ENCODE peak calls at places on chromosomes 16 and 17, in seven cellular contexts. V is kidney epithelial cell; X is psoas muscle; J is suprapubic skin; I is GM04504; H is stimulated activated CD4-positive, alpha-beta T cell treated with anti-CD3 and anti-CD28 coated beads, TNF-alpha, amount 100 ng/mL, for 24 hours; R is ovary. T is an unnamed sample.

GRCh38 chr16:68406458-68407041 is 41.8 kb downstream of the SMPD3 start:
- DNase-seq in V (peak), X (no peak), J (no peak), I (peak), H (no peak), R (no peak), T (no peak)

GRCh38 chr17:63041722-63042121 is 75.7 kb downstream of the TANC2 start:
- DNase-seq in V (no peak), X (no peak), J (no peak), I (no peak), H (no peak), R (no peak), T (no peak)

GRCh38 chr17:79930077-79930785 is 91.0 kb upstream of the CBX4 start:
- DNase-seq in V (no peak), X (no peak), J (no peak), I (no peak), H (no peak), R (no peak), T (no peak)

GRCh38 chr17:77772461-77772897 is 186.0 kb upstream of the TNRC6C start:
- DNase-seq in V (no peak), X (peak), J (no peak), I (no peak), H (peak), R (no peak), T (peak)

GRCh38 chr17:57988301-57989010 is 402 bp upstream of the VEZF1 start:
- DNase-seq in V (no peak), X (peak), J (peak), I (no peak), H (peak), R (peak), T (peak)

GRCh38 chr16:58116529-58116928 is 12.7 kb downstream of the CFAP20 start:
- DNase-seq in V (no peak), X (no peak), J (no peak), I (no peak), H (no peak), R (no peak), T (no peak)

GRCh38 chr16:88601313-88602036 is 31.3 kb downstream of the ZC3H18 start:
- DNase-seq in V (no peak), X (no peak), J (no peak), I (no peak), H (no peak), R (no peak), T (no peak)

GRCh38 chr17:79395046-79395445 is 215.8 kb downstream of the RBFOX3 start:
- DNase-seq in V (no peak), X (no peak), J (no peak), I (no peak), H (no peak), R (no peak), T (no peak)

GRCh38 chr16:87464691-87465300 is 28.0 kb downstream of the ZCCHC14 start:
- DNase-seq in V (peak), X (peak), J (peak), I (peak), H (peak), R (peak), T (peak)

GRCh38 chr16:84795338-84796053 is 24.3 kb upstream of the CRISPLD2 start:
- DNase-seq in V (peak), X (peak), J (peak), I (peak), H (no peak), R (peak), T (peak)

GRCh38 chr16:55039511-55039910 is 108.8 kb downstream of the IRX5 start:
- DNase-seq in V (no peak), X (no peak), J (no peak), I (no peak), H (no peak), R (no peak), T (no peak)

GRCh38 chr17:2723997-2724782 is 12.6 kb upstream of the CLUH start:
- DNase-seq in V (no peak), X (peak), J (peak), I (no peak), H (no peak), R (no peak), T (no peak)

GRCh38 chr16:1048442-1049112 is 24.0 kb upstream of the SSTR5 start:
- DNase-seq in V (no peak), X (peak), J (no peak), I (no peak), H (no peak), R (no peak), T (no peak)

GRCh38 chr16:14436410-14436955 is 193.6 kb downstream of the PARN start:
- DNase-seq in V (no peak), X (peak), J (no peak), I (no peak), H (no peak), R (no peak), T (no peak)

GRCh38 chr17:47789611-47790520 is 31.7 kb downstream of the OSBPL7 start:
- DNase-seq in V (no peak), X (peak), J (no peak), I (no peak), H (peak), R (no peak), T (no peak)

GRCh38 chr16:51116353-51116752 is 34.7 kb downstream of the SALL1 start:
- DNase-seq in V (no peak), X (no peak), J (no peak), I (no peak), H (no peak), R (no peak), T (no peak)

GRCh38 chr17:43839670-43840101 is 6.7 kb upstream of the MPP3 start:
- DNase-seq in V (no peak), X (no peak), J (no peak), I (no peak), H (no peak), R (no peak), T (no peak)

GRCh38 chr17:41539071-41539492 is 11.0 kb upstream of the KRT19 start:
- DNase-seq in V (no peak), X (no peak), J (peak), I (no peak), H (no peak), R (no peak), T (no peak)

GRCh38 chr17:63066158-63066808 is 100.2 kb downstream of the TANC2 start:
- DNase-seq in V (no peak), X (no peak), J (no peak), I (no peak), H (no peak), R (no peak), T (no peak)

GRCh38 chr16:24070851-24071250 is 185.3 kb upstream of the CACNG3 start:
- DNase-seq in V (no peak), X (no peak), J (no peak), I (peak), H (peak), R (no peak), T (no peak)

GRCh38 chr16:1779741-1780676 is 2.4 kb downstream of the SPSB3 start:
- DNase-seq in V (no peak), X (peak), J (no peak), I (no peak), H (no peak), R (peak), T (no peak)

GRCh38 chr17:64398330-64398729 is 7.7 kb upstream of the PECAM1 start:
- DNase-seq in V (no peak), X (no peak), J (no peak), I (no peak), H (no peak), R (no peak), T (no peak)

GRCh38 chr16:56670640-56670934 is 973 bp downstream of the MT1H start:
- DNase-seq in V (no peak), X (no peak), J (no peak), I (no peak), H (no peak), R (no peak), T (no peak)

GRCh38 chr17:80844418-80844990 is 147.1 kb upstream of the CHMP6 start:
- DNase-seq in V (no peak), X (no peak), J (peak), I (no peak), H (no peak), R (no peak), T (no peak)

GRCh38 chr16:24328835-24329418 is 72.8 kb downstream of the CACNG3 start:
- DNase-seq in V (no peak), X (no peak), J (no peak), I (no peak), H (no peak), R (no peak), T (no peak)

GRCh38 chr16:68384293-68385255 is 63.7 kb downstream of the SMPD3 start:
- DNase-seq in V (no peak), X (no peak), J (no peak), I (no peak), H (no peak), R (no peak), T (no peak)

GRCh38 chr17:72432143-72432604 is 311.4 kb downstream of the SOX9 start:
- DNase-seq in V (no peak), X (no peak), J (no peak), I (no peak), H (no peak), R (no peak), T (no peak)

GRCh38 chr17:33664116-33664840 is 371.2 kb upstream of the ASIC2 start:
- DNase-seq in V (no peak), X (no peak), J (no peak), I (no peak), H (no peak), R (no peak), T (no peak)

GRCh38 chr16:55496509-55497145 is 12.2 kb upstream of the LPCAT2 start:
- DNase-seq in V (no peak), X (no peak), J (peak), I (no peak), H (no peak), R (no peak), T (no peak)

GRCh38 chr17:32150358-32150757 is 8.1 kb downstream of the RHOT1 start:
- DNase-seq in V (no peak), X (no peak), J (no peak), I (no peak), H (no peak), R (no peak), T (no peak)

GRCh38 chr17:14201087-14201486 is 35.6 kb downstream of the CDRT15 start:
- DNase-seq in V (no peak), X (no peak), J (no peak), I (no peak), H (no peak), R (no peak), T (no peak)

GRCh38 chr16:23119570-23119969 is 29.7 kb downstream of the USP31 start:
- DNase-seq in V (no peak), X (no peak), J (no peak), I (peak), H (no peak), R (no peak), T (no peak)

GRCh38 chr17:69401251-69401650 is 13.2 kb upstream of the MAP2K6 start:
- DNase-seq in V (no peak), X (no peak), J (no peak), I (no peak), H (no peak), R (no peak), T (no peak)

GRCh38 chr16:80754479-80754878 is 49.9 kb downstream of the CDYL2 start:
- DNase-seq in V (no peak), X (no peak), J (no peak), I (no peak), H (no peak), R (no peak), T (no peak)

GRCh38 chr16:3654249-3654991 is at the start of gene DNASE1:
- DNase-seq in V (peak), X (peak), J (peak), I (peak), H (peak), R (peak), T (peak)

GRCh38 chr16:57358527-57359095 is at the start of gene CCL22:
- DNase-seq in V (no peak), X (no peak), J (no peak), I (no peak), H (no peak), R (no peak), T (no peak)

GRCh38 chr16:50266337-50267091 is at the start of gene ADCY7:
- DNase-seq in V (peak), X (peak), J (peak), I (peak), H (peak), R (peak), T (peak)

GRCh38 chr16:8655184-8655717 is 19.2 kb upstream of the ABAT start:
- DNase-seq in V (no peak), X (no peak), J (no peak), I (peak), H (no peak), R (no peak), T (no peak)

GRCh38 chr17:43679401-43679800 is 17.7 kb upstream of the MEOX1 start:
- DNase-seq in V (no peak), X (no peak), J (no peak), I (no peak), H (no peak), R (no peak), T (no peak)